ENCODE peak calls at places on chromosome 17, in eight cellular contexts. One of them, this sample, is unnamed.

GRCh38 chr17:50151041-50151936 is 812 bp upstream of the PPP1R9B start:
- DNase-seq in prostate gland: peak; percentile 86
- DNase-seq in fibroblast of mammary gland: peak; percentile 84
- DNase-seq in AG10803: peak; percentile 87
- DNase-seq in mammary epithelial cell: peak; percentile 84
- DNase-seq in HFFc6: peak; percentile 85
- DNase-seq in WTC11: peak; percentile 92
- DNase-seq in kidney: peak; percentile 97
- DNase-seq in this sample: peak; percentile 92

GRCh38 chr17:40562841-40563370 is 2.4 kb downstream of the CCR7 start:
- DNase-seq in prostate gland: no peak
- DNase-seq in WTC11: no peak
- DNase-seq in kidney: no peak
- DNase-seq in mammary epithelial cell: no peak
- DNase-seq in fibroblast of mammary gland: no peak
- DNase-seq in AG10803: no peak
- DNase-seq in HFFc6: no peak
- DNase-seq in this sample: no peak

GRCh38 chr17:4327638-4328037 is 38.8 kb downstream of the UBE2G1 start:
- DNase-seq in HFFc6: peak; percentile 85
- DNase-seq in WTC11: no peak
- DNase-seq in AG10803: peak; percentile 81
- DNase-seq in mammary epithelial cell: peak; percentile 89
- DNase-seq in fibroblast of mammary gland: peak; percentile 92
- DNase-seq in prostate gland: no peak
- DNase-seq in kidney: no peak
- DNase-seq in this sample: no peak

GRCh38 chr17:60524463-60525346 is 1.3 kb downstream of the APPBP2 start:
- DNase-seq in AG10803: no peak
- DNase-seq in fibroblast of mammary gland: peak; percentile 16
- DNase-seq in HFFc6: no peak
- DNase-seq in WTC11: no peak
- DNase-seq in kidney: no peak
- DNase-seq in prostate gland: no peak
- DNase-seq in mammary epithelial cell: peak; percentile 22
- DNase-seq in this sample: no peak

GRCh38 chr17:59496178-59496577 is 69.2 kb upstream of the DHX40 start:
- DNase-seq in fibroblast of mammary gland: no peak
- DNase-seq in AG10803: no peak
- DNase-seq in prostate gland: no peak
- DNase-seq in kidney: no peak
- DNase-seq in mammary epithelial cell: no peak
- DNase-seq in HFFc6: no peak
- DNase-seq in WTC11: no peak
- DNase-seq in this sample: no peak

GRCh38 chr17:17157041-17157440 is 49.1 kb downstream of the PLD6 start:
- DNase-seq in kidney: no peak
- DNase-seq in HFFc6: no peak
- DNase-seq in fibroblast of mammary gland: no peak
- DNase-seq in mammary epithelial cell: no peak
- DNase-seq in prostate gland: no peak
- DNase-seq in WTC11: no peak
- DNase-seq in AG10803: no peak
- DNase-seq in this sample: no peak

GRCh38 chr17:7348478-7349242 is 3.3 kb upstream of the KCTD11 start:
- DNase-seq in mammary epithelial cell: no peak
- DNase-seq in WTC11: no peak
- DNase-seq in prostate gland: no peak
- DNase-seq in kidney: peak; percentile 67
- DNase-seq in fibroblast of mammary gland: peak; percentile 93
- DNase-seq in AG10803: peak; percentile 82
- DNase-seq in HFFc6: no peak
- DNase-seq in this sample: no peak

GRCh38 chr17:64217249-64217652 is 45.8 kb downstream of the TEX2 start:
- DNase-seq in mammary epithelial cell: no peak
- DNase-seq in prostate gland: no peak
- DNase-seq in AG10803: no peak
- DNase-seq in HFFc6: no peak
- DNase-seq in kidney: no peak
- DNase-seq in WTC11: no peak
- DNase-seq in fibroblast of mammary gland: no peak
- DNase-seq in this sample: no peak

GRCh38 chr17:74957935-74958549 is 14.5 kb downstream of the HID1 start:
- DNase-seq in fibroblast of mammary gland: peak; percentile 41
- DNase-seq in AG10803: peak; percentile 31
- DNase-seq in WTC11: peak; percentile 96
- DNase-seq in HFFc6: peak; percentile 38
- DNase-seq in mammary epithelial cell: peak; percentile 28
- DNase-seq in prostate gland: peak; percentile 59
- DNase-seq in kidney: peak; percentile 87
- DNase-seq in this sample: peak; percentile 85

GRCh38 chr17:3695129-3695722 is 729 bp downstream of the P2RX5 start:
- DNase-seq in mammary epithelial cell: no peak
- DNase-seq in AG10803: no peak
- DNase-seq in fibroblast of mammary gland: no peak
- DNase-seq in prostate gland: no peak
- DNase-seq in HFFc6: no peak
- DNase-seq in kidney: no peak
- DNase-seq in WTC11: no peak
- DNase-seq in this sample: peak; percentile 45

GRCh38 chr17:8629371-8630226 is 926 bp downstream of the MYH10 start:
- DNase-seq in fibroblast of mammary gland: peak; percentile 30
- DNase-seq in mammary epithelial cell: peak; percentile 26
- DNase-seq in HFFc6: no peak
- DNase-seq in AG10803: peak; percentile 36
- DNase-seq in kidney: peak; percentile 88
- DNase-seq in prostate gland: peak; percentile 46
- DNase-seq in WTC11: peak; percentile 50
- DNase-seq in this sample: no peak

GRCh38 chr17:79000396-79001189 is 9.0 kb downstream of the CANT1 start:
- DNase-seq in WTC11: no peak
- DNase-seq in prostate gland: no peak
- DNase-seq in fibroblast of mammary gland: no peak
- DNase-seq in mammary epithelial cell: no peak
- DNase-seq in AG10803: no peak
- DNase-seq in HFFc6: no peak
- DNase-seq in kidney: peak; percentile 59
- DNase-seq in this sample: peak; percentile 42

GRCh38 chr17:35700157-35700556 is 31.3 kb upstream of the RASL10B start:
- DNase-seq in kidney: no peak
- DNase-seq in WTC11: no peak
- DNase-seq in AG10803: no peak
- DNase-seq in HFFc6: no peak
- DNase-seq in fibroblast of mammary gland: peak; percentile 76
- DNase-seq in mammary epithelial cell: no peak
- DNase-seq in prostate gland: no peak
- DNase-seq in this sample: no peak

GRCh38 chr17:58322581-58323419 is 5.8 kb downstream of the TSPOAP1 start:
- DNase-seq in HFFc6: no peak
- DNase-seq in kidney: peak; percentile 61
- DNase-seq in mammary epithelial cell: no peak
- DNase-seq in prostate gland: no peak
- DNase-seq in fibroblast of mammary gland: no peak
- DNase-seq in WTC11: no peak
- DNase-seq in AG10803: no peak
- DNase-seq in this sample: no peak

GRCh38 chr17:29572691-29573557 is 4.4 kb downstream of the TP53I13 start:
- DNase-seq in kidney: peak; percentile 90
- DNase-seq in WTC11: peak; percentile 64
- DNase-seq in HFFc6: peak; percentile 34
- DNase-seq in prostate gland: no peak
- DNase-seq in AG10803: peak; percentile 53
- DNase-seq in fibroblast of mammary gland: peak; percentile 63
- DNase-seq in mammary epithelial cell: no peak
- DNase-seq in this sample: peak; percentile 67

GRCh38 chr17:80195141-80195540 is 25.0 kb downstream of the SGSH start:
- DNase-seq in AG10803: no peak
- DNase-seq in WTC11: no peak
- DNase-seq in kidney: no peak
- DNase-seq in fibroblast of mammary gland: no peak
- DNase-seq in mammary epithelial cell: no peak
- DNase-seq in prostate gland: no peak
- DNase-seq in HFFc6: no peak
- DNase-seq in this sample: no peak

GRCh38 chr17:79372470-79373238 is 238.2 kb downstream of the RBFOX3 start:
- DNase-seq in fibroblast of mammary gland: no peak
- DNase-seq in mammary epithelial cell: no peak
- DNase-seq in HFFc6: no peak
- DNase-seq in prostate gland: no peak
- DNase-seq in WTC11: no peak
- DNase-seq in kidney: no peak
- DNase-seq in AG10803: no peak
- DNase-seq in this sample: no peak

GRCh38 chr17:7440823-7441174 is 1.5 kb downstream of the FGF11 start:
- DNase-seq in mammary epithelial cell: peak; percentile 45
- DNase-seq in kidney: peak; percentile 80
- DNase-seq in fibroblast of mammary gland: peak; percentile 41
- DNase-seq in prostate gland: no peak
- DNase-seq in HFFc6: no peak
- DNase-seq in WTC11: peak; percentile 64
- DNase-seq in AG10803: no peak
- DNase-seq in this sample: no peak

GRCh38 chr17:6868579-6868978 is 37.0 kb upstream of the TEKT1 start:
- DNase-seq in HFFc6: no peak
- DNase-seq in AG10803: no peak
- DNase-seq in prostate gland: no peak
- DNase-seq in mammary epithelial cell: peak; percentile 91
- DNase-seq in kidney: no peak
- DNase-seq in fibroblast of mammary gland: no peak
- DNase-seq in WTC11: no peak
- DNase-seq in this sample: no peak

GRCh38 chr17:79057727-79058400 is 16.8 kb upstream of the ENGASE start:
- DNase-seq in mammary epithelial cell: no peak
- DNase-seq in HFFc6: no peak
- DNase-seq in fibroblast of mammary gland: no peak
- DNase-seq in kidney: peak; percentile 35
- DNase-seq in WTC11: no peak
- DNase-seq in prostate gland: no peak
- DNase-seq in AG10803: no peak
- DNase-seq in this sample: no peak

DNA sequence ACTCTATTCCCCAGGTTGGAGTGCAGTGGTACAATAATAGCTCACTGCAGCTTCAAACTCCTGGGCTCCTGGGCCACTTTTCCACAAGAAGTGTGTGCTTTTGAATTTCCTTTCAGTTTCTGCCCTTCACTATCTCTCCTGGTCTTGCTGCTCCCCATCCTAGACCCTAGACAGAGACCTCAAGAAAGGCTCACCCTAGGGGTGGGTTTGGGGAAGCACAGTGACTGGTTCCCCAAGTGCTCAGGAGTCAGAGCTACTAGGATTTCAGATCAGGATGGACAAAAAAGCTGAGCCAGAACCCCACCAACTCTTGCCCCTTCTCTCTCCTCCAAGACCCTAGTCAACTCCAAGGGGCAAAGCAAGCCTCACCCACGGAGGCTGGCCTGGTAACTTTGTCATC is 1.6 kb upstream of the SEBOX start:
- DNase-seq in kidney: no peak
- DNase-seq in AG10803: no peak
- DNase-seq in HFFc6: no peak
- DNase-seq in prostate gland: no peak
- DNase-seq in WTC11: no peak
- DNase-seq in mammary epithelial cell: no peak
- DNase-seq in fibroblast of mammary gland: no peak
- DNase-seq in this sample: peak; percentile 25
- TF ChIP-seq CTCF in kidney: no peak
- TF ChIP-seq CTCF in AG10803: no peak
- TF ChIP-seq CTCF in HFFc6: peak; percentile 44
- TF ChIP-seq CTCF in prostate gland: no peak
- TF ChIP-seq CTCF in WTC11: no peak
- TF ChIP-seq CTCF in mammary epithelial cell: peak; percentile 14
- TF ChIP-seq CTCF in fibroblast of mammary gland: peak; percentile 1
- TF ChIP-seq CTCF in this sample: no peak

GRCh38 chr17:33522623-33523022 is 229.5 kb upstream of the ASIC2 start:
- DNase-seq in mammary epithelial cell: no peak
- DNase-seq in HFFc6: no peak
- DNase-seq in WTC11: peak; percentile 62
- DNase-seq in AG10803: no peak
- DNase-seq in kidney: no peak
- DNase-seq in fibroblast of mammary gland: no peak
- DNase-seq in prostate gland: no peak
- DNase-seq in this sample: no peak
- TF ChIP-seq CTCF in mammary epithelial cell: no peak
- TF ChIP-seq CTCF in HFFc6: no peak
- TF ChIP-seq CTCF in WTC11: no peak
- TF ChIP-seq CTCF in AG10803: no peak
- TF ChIP-seq CTCF in kidney: no peak
- TF ChIP-seq CTCF in fibroblast of mammary gland: no peak
- TF ChIP-seq CTCF in prostate gland: no peak
- TF ChIP-seq CTCF in this sample: no peak

DNA sequence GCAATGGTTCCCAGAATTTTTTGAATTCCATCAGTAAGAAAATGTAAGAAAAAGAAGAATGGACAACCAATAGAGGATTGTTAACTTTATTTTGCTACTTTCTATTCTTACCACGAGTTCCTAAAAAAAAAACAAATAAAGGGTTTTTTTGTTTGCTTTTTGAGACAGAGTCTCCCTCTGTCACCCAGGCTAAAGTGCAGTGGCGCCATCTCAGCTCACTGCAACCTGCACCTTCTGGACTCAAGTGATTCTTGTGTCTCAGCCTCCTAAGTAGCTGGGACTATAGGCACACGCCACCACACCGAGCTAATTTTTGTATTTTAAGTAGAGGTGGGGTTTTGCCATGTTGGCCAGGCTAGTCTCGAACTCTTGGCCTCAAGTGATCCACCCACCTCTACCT is 127.7 kb downstream of the VPS53 start:
- DNase-seq in HFFc6: no peak
- DNase-seq in kidney: no peak
- DNase-seq in prostate gland: no peak
- DNase-seq in mammary epithelial cell: no peak
- DNase-seq in AG10803: no peak
- DNase-seq in WTC11: no peak
- DNase-seq in fibroblast of mammary gland: no peak
- DNase-seq in this sample: no peak
- TF ChIP-seq CTCF in HFFc6: no peak
- TF ChIP-seq CTCF in kidney: no peak
- TF ChIP-seq CTCF in prostate gland: no peak
- TF ChIP-seq CTCF in mammary epithelial cell: no peak
- TF ChIP-seq CTCF in AG10803: no peak
- TF ChIP-seq CTCF in WTC11: no peak
- TF ChIP-seq CTCF in fibroblast of mammary gland: no peak
- TF ChIP-seq CTCF in this sample: no peak

DNA sequence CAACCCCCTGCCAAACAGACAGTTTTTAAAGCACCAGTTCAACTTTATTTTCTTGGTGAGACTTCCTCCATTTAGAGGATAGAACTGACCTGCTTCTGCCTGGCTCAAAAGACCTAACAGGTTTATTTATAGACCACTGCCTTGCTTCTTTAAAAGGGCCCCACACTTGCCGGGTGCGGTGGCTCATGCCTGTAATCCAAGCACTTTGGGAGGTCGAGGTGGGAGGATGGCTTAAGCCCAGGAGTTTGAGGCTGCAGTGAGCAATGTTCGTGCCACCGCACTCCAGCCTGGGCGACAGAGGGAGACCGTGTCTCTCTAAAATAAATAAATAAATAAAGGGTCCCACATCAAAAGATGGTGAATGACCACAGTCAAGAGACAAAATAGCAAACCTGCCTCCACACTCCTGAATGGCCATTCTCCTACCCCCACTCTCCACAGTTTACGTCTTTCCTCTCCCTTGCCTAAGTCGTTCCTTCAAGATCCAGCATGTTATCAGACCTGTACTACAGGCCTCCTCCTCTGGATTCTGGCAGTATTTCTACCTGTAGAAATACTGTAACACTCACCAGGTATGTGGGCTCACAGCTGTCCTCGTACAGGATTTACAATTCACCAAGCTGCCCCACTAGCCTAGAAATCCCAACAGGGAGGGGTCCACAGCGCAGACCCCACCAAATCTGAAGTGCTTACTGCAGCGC is 95.6 kb downstream of the SMG6 start:
- DNase-seq in WTC11: no peak
- DNase-seq in AG10803: no peak
- DNase-seq in prostate gland: no peak
- DNase-seq in mammary epithelial cell: no peak
- DNase-seq in kidney: no peak
- DNase-seq in HFFc6: no peak
- DNase-seq in fibroblast of mammary gland: no peak
- DNase-seq in this sample: no peak
- TF ChIP-seq CTCF in WTC11: no peak
- TF ChIP-seq CTCF in AG10803: no peak
- TF ChIP-seq CTCF in prostate gland: no peak
- TF ChIP-seq CTCF in mammary epithelial cell: no peak
- TF ChIP-seq CTCF in kidney: no peak
- TF ChIP-seq CTCF in HFFc6: no peak
- TF ChIP-seq CTCF in fibroblast of mammary gland: no peak
- TF ChIP-seq CTCF in this sample: no peak

This sample was measured in Peyer's patch.